ENCODE peak calls at places on chromosomes 2 and 18, in eight cellular contexts. One of them, this sample, is unnamed.

GRCh38 chr2:43605851-43606250 is 10.0 kb upstream of the THADA start:
- DNase-seq in heart right ventricle: no peak
- DNase-seq in NB4: no peak
- DNase-seq in WERI-Rb-1: no peak
- DNase-seq in tibial nerve: no peak
- DNase-seq in mesothelial cell of epicardium: no peak
- DNase-seq in coronary artery: no peak
- DNase-seq in neural progenitor cell: no peak
- DNase-seq in this sample: no peak

GRCh38 chr18:44973282-44973681 is 292.6 kb downstream of the SETBP1 start:
- DNase-seq in heart right ventricle: no peak
- DNase-seq in NB4: no peak
- DNase-seq in WERI-Rb-1: no peak
- DNase-seq in tibial nerve: no peak
- DNase-seq in mesothelial cell of epicardium: no peak
- DNase-seq in coronary artery: no peak
- DNase-seq in neural progenitor cell: peak
- DNase-seq in this sample: peak

GRCh38 chr2:230785346-230785745 is 72.7 kb downstream of the CAB39 start:
- DNase-seq in heart right ventricle: no peak
- DNase-seq in NB4: no peak
- DNase-seq in WERI-Rb-1: no peak
- DNase-seq in tibial nerve: no peak
- DNase-seq in mesothelial cell of epicardium: no peak
- DNase-seq in coronary artery: no peak
- DNase-seq in neural progenitor cell: no peak
- DNase-seq in this sample: no peak

GRCh38 chr18:58727776-58728500 is 56.7 kb downstream of the MALT1 start:
- DNase-seq in heart right ventricle: peak
- DNase-seq in NB4: no peak
- DNase-seq in WERI-Rb-1: no peak
- DNase-seq in tibial nerve: no peak
- DNase-seq in mesothelial cell of epicardium: no peak
- DNase-seq in coronary artery: no peak
- DNase-seq in neural progenitor cell: no peak
- DNase-seq in this sample: peak

GRCh38 chr2:232530626-232531260 is 4.8 kb downstream of the CHRND start:
- DNase-seq in heart right ventricle: peak
- DNase-seq in NB4: no peak
- DNase-seq in WERI-Rb-1: no peak
- DNase-seq in tibial nerve: no peak
- DNase-seq in mesothelial cell of epicardium: no peak
- DNase-seq in coronary artery: no peak
- DNase-seq in neural progenitor cell: no peak
- DNase-seq in this sample: no peak

GRCh38 chr2:152175012-152175367 is 573 bp downstream of the STAM2 start:
- DNase-seq in heart right ventricle: no peak
- DNase-seq in NB4: no peak
- DNase-seq in WERI-Rb-1: no peak
- DNase-seq in tibial nerve: peak
- DNase-seq in mesothelial cell of epicardium: no peak
- DNase-seq in coronary artery: no peak
- DNase-seq in neural progenitor cell: no peak
- DNase-seq in this sample: no peak

GRCh38 chr2:63614448-63614968 is 25.7 kb downstream of the MDH1 start:
- DNase-seq in heart right ventricle: no peak
- DNase-seq in NB4: no peak
- DNase-seq in WERI-Rb-1: no peak
- DNase-seq in tibial nerve: no peak
- DNase-seq in mesothelial cell of epicardium: no peak
- DNase-seq in coronary artery: no peak
- DNase-seq in neural progenitor cell: peak
- DNase-seq in this sample: peak

GRCh38 chr2:108069515-108070310 is 83.4 kb downstream of the SLC5A7 start:
- DNase-seq in heart right ventricle: no peak
- DNase-seq in NB4: no peak
- DNase-seq in WERI-Rb-1: no peak
- DNase-seq in tibial nerve: no peak
- DNase-seq in mesothelial cell of epicardium: no peak
- DNase-seq in coronary artery: no peak
- DNase-seq in neural progenitor cell: no peak
- DNase-seq in this sample: no peak

GRCh38 chr2:29084561-29084960 is 10.2 kb upstream of the PCARE start:
- DNase-seq in heart right ventricle: no peak
- DNase-seq in NB4: no peak
- DNase-seq in WERI-Rb-1: no peak
- DNase-seq in tibial nerve: no peak
- DNase-seq in mesothelial cell of epicardium: no peak
- DNase-seq in coronary artery: no peak
- DNase-seq in neural progenitor cell: no peak
- DNase-seq in this sample: no peak

GRCh38 chr2:72142743-72143440 is 4.8 kb downstream of the CYP26B1 start:
- DNase-seq in heart right ventricle: peak
- DNase-seq in NB4: peak
- DNase-seq in WERI-Rb-1: peak
- DNase-seq in tibial nerve: peak
- DNase-seq in mesothelial cell of epicardium: no peak
- DNase-seq in coronary artery: peak
- DNase-seq in neural progenitor cell: peak
- DNase-seq in this sample: peak

GRCh38 chr2:134458950-134459349 is 205.1 kb downstream of the MGAT5 start:
- DNase-seq in heart right ventricle: no peak
- DNase-seq in NB4: no peak
- DNase-seq in WERI-Rb-1: no peak
- DNase-seq in tibial nerve: no peak
- DNase-seq in mesothelial cell of epicardium: no peak
- DNase-seq in coronary artery: no peak
- DNase-seq in neural progenitor cell: no peak
- DNase-seq in this sample: no peak

GRCh38 chr2:23285076-23285795 is 99.7 kb upstream of the KLHL29 start:
- DNase-seq in heart right ventricle: no peak
- DNase-seq in NB4: no peak
- DNase-seq in WERI-Rb-1: no peak
- DNase-seq in tibial nerve: no peak
- DNase-seq in mesothelial cell of epicardium: no peak
- DNase-seq in coronary artery: no peak
- DNase-seq in neural progenitor cell: no peak
- DNase-seq in this sample: no peak

GRCh38 chr2:20722592-20722991 is 55.6 kb downstream of the GDF7 start:
- DNase-seq in heart right ventricle: no peak
- DNase-seq in NB4: no peak
- DNase-seq in WERI-Rb-1: no peak
- DNase-seq in tibial nerve: no peak
- DNase-seq in mesothelial cell of epicardium: no peak
- DNase-seq in coronary artery: no peak
- DNase-seq in neural progenitor cell: no peak
- DNase-seq in this sample: no peak

GRCh38 chr2:182816856-182817255 is 49.6 kb downstream of the FRZB start:
- DNase-seq in heart right ventricle: no peak
- DNase-seq in NB4: no peak
- DNase-seq in WERI-Rb-1: no peak
- DNase-seq in tibial nerve: no peak
- DNase-seq in mesothelial cell of epicardium: no peak
- DNase-seq in coronary artery: no peak
- DNase-seq in neural progenitor cell: no peak
- DNase-seq in this sample: no peak

GRCh38 chr2:151961558-151961957 is 133.3 kb upstream of the ARL5A start:
- DNase-seq in heart right ventricle: no peak
- DNase-seq in NB4: no peak
- DNase-seq in WERI-Rb-1: no peak
- DNase-seq in tibial nerve: no peak
- DNase-seq in mesothelial cell of epicardium: no peak
- DNase-seq in coronary artery: no peak
- DNase-seq in neural progenitor cell: no peak
- DNase-seq in this sample: no peak

GRCh38 chr2:119879502-119879901 is 119.8 kb downstream of the PTPN4 start:
- DNase-seq in heart right ventricle: no peak
- DNase-seq in NB4: no peak
- DNase-seq in WERI-Rb-1: no peak
- DNase-seq in tibial nerve: no peak
- DNase-seq in mesothelial cell of epicardium: no peak
- DNase-seq in coronary artery: no peak
- DNase-seq in neural progenitor cell: no peak
- DNase-seq in this sample: no peak

GRCh38 chr2:45494275-45494977 is 116.6 kb downstream of the SRBD1 start:
- DNase-seq in heart right ventricle: no peak
- DNase-seq in NB4: peak
- DNase-seq in WERI-Rb-1: no peak
- DNase-seq in tibial nerve: peak
- DNase-seq in mesothelial cell of epicardium: no peak
- DNase-seq in coronary artery: no peak
- DNase-seq in neural progenitor cell: peak
- DNase-seq in this sample: peak

GRCh38 chr2:148875387-148876051 is 492 bp downstream of the KIF5C start:
- DNase-seq in heart right ventricle: no peak
- DNase-seq in NB4: no peak
- DNase-seq in WERI-Rb-1: no peak
- DNase-seq in tibial nerve: no peak
- DNase-seq in mesothelial cell of epicardium: no peak
- DNase-seq in coronary artery: no peak
- DNase-seq in neural progenitor cell: no peak
- DNase-seq in this sample: no peak

DNA sequence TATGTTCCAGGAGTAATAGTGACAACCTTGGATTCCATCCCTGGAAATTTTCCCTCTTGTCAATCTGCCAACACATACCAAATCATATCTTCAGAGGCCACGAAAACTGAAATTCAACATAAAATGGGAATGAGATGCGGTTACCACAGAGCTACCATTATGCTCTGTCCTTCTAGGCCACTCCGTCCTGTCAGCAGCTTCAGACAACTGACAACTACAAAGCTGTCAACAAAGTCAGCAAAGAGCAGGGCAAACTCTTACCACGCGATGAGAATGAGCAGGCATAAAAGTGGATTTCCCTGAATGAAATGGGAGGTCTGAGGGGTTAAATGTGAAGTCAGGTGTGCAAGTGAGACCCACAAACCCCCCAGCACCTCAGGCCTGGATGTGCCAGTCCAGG is 130.1 kb downstream of the LNPK start:
- DNase-seq in heart right ventricle: no peak
- DNase-seq in NB4: no peak
- DNase-seq in WERI-Rb-1: no peak
- DNase-seq in tibial nerve: no peak
- DNase-seq in mesothelial cell of epicardium: no peak
- DNase-seq in coronary artery: no peak
- DNase-seq in neural progenitor cell: no peak
- DNase-seq in this sample: peak
- TF ChIP-seq CTCF in heart right ventricle: no peak
- TF ChIP-seq CTCF in NB4: no peak
- TF ChIP-seq CTCF in WERI-Rb-1: no peak
- TF ChIP-seq CTCF in tibial nerve: no peak
- TF ChIP-seq CTCF in mesothelial cell of epicardium: no peak
- TF ChIP-seq CTCF in coronary artery: no peak
- TF ChIP-seq CTCF in neural progenitor cell: no peak
- TF ChIP-seq CTCF in this sample: no peak

GRCh38 chr18:24930478-24930877 is 421.5 kb downstream of the ZNF521 start:
- DNase-seq in heart right ventricle: no peak
- DNase-seq in NB4: peak
- DNase-seq in WERI-Rb-1: no peak
- DNase-seq in tibial nerve: no peak
- DNase-seq in mesothelial cell of epicardium: no peak
- DNase-seq in coronary artery: no peak
- DNase-seq in neural progenitor cell: no peak
- DNase-seq in this sample: no peak
- TF ChIP-seq CTCF in heart right ventricle: no peak
- TF ChIP-seq CTCF in NB4: no peak
- TF ChIP-seq CTCF in WERI-Rb-1: no peak
- TF ChIP-seq CTCF in tibial nerve: no peak
- TF ChIP-seq CTCF in mesothelial cell of epicardium: no peak
- TF ChIP-seq CTCF in coronary artery: no peak
- TF ChIP-seq CTCF in neural progenitor cell: no peak
- TF ChIP-seq CTCF in this sample: no peak

GRCh38 chr18:76999077-76999476 is 133.5 kb downstream of the MBP start:
- DNase-seq in heart right ventricle: no peak
- DNase-seq in NB4: no peak
- DNase-seq in WERI-Rb-1: no peak
- DNase-seq in tibial nerve: no peak
- DNase-seq in mesothelial cell of epicardium: no peak
- DNase-seq in coronary artery: no peak
- DNase-seq in neural progenitor cell: no peak
- DNase-seq in this sample: no peak
- TF ChIP-seq CTCF in heart right ventricle: no peak
- TF ChIP-seq CTCF in NB4: no peak
- TF ChIP-seq CTCF in WERI-Rb-1: no peak
- TF ChIP-seq CTCF in tibial nerve: no peak
- TF ChIP-seq CTCF in mesothelial cell of epicardium: no peak
- TF ChIP-seq CTCF in coronary artery: no peak
- TF ChIP-seq CTCF in neural progenitor cell: no peak
- TF ChIP-seq CTCF in this sample: no peak

DNA sequence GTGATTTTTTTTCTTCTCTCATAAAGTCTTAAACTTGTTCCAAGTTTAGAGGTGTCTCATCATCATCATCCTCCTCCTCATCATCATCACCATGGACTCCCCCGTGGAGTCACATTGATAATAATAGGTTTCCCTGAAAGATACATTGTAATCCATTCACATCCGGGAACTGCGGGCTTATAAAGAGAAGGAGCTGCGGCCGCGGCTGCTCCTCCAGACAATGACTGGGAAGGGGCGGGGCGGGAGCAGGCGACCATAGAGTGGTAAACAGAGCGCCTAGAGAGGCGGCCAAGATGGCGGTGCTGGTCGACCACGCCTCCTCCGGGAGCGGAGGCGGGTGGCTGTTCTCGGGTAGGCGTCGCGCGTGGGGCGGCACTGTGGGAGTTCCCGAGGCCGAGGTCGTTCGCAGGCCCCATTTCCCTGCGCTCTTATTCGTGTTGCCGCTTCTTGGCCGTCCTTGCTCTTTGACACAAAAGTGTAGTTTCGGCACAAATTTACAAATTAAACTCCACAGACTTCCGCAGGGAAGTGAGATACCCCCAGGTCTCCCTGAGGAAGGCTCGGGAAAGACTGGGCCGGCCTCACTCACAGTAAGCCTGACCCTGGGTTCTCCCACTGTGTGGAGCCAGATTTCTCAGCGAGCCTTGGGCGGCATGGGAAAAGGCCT is 1.8 kb upstream of the TCF4 start:
- DNase-seq in heart right ventricle: peak
- DNase-seq in NB4: peak
- DNase-seq in WERI-Rb-1: peak
- DNase-seq in tibial nerve: peak
- DNase-seq in mesothelial cell of epicardium: peak
- DNase-seq in coronary artery: peak
- DNase-seq in neural progenitor cell: peak
- DNase-seq in this sample: peak
- TF ChIP-seq CTCF in heart right ventricle: no peak
- TF ChIP-seq CTCF in NB4: no peak
- TF ChIP-seq CTCF in WERI-Rb-1: no peak
- TF ChIP-seq CTCF in tibial nerve: peak
- TF ChIP-seq CTCF in mesothelial cell of epicardium: no peak
- TF ChIP-seq CTCF in coronary artery: no peak
- TF ChIP-seq CTCF in neural progenitor cell: no peak
- TF ChIP-seq CTCF in this sample: no peak

This sample was measured in fibroblast of mammary gland.